ENCODE peak calls at places on chromosomes 13 and 19, in eight cellular contexts. O is psoas muscle, X is sigmoid colon, P is keratinocyte, C is AG04450, N is cardiac muscle cell, W is colonic mucosa, E is fibroblast of pulmonary artery. A is an unnamed sample.
A peak's percentile ranks its signal among the peaks of the same experiment; 100 is the strongest.

GRCh38 chr19:17576758-17577532 is 21.5 kb downstream of the COLGALT1 start:
- DNase-seq in C (no peak), E (no peak), X (no peak), N (peak; percentile 51), O (no peak), P (peak; percentile 53), W (peak; percentile 87), A (peak; percentile 73)

GRCh38 chr13:85724554-85725432 is 74.4 kb downstream of the SLITRK6 start:
- DNase-seq in E (no peak), W (no peak), N (no peak), P (no peak), X (no peak), C (peak; percentile 24), O (no peak), A (peak; percentile 40)

GRCh38 chr13:98746968-98747367 is 5.5 kb downstream of the SLC15A1 start:
- DNase-seq in N (peak; percentile 18), X (no peak), P (no peak), W (no peak), E (peak; percentile 12), C (no peak), O (no peak), A (peak; percentile 73)

GRCh38 chr13:26019241-26019640 is 32.6 kb downstream of the SHISA2 start:
- DNase-seq in E (no peak), C (no peak), O (no peak), N (no peak), X (no peak), P (no peak), W (no peak), A (no peak)

GRCh38 chr13:64688893-64689677 is 2541.1 kb downstream of the PCDH9 start:
- DNase-seq in O (no peak), E (peak; percentile 3), C (peak; percentile 36), W (no peak), P (no peak), N (no peak), X (no peak), A (peak; percentile 65)

GRCh38 chr13:52010890-52011689 is at the start of gene ATP7B:
- DNase-seq in N (peak; percentile 13), W (peak; percentile 41), X (peak; percentile 68), C (no peak), P (no peak), O (no peak), E (no peak), A (peak; percentile 10)

GRCh38 chr13:34246511-34246910 is 428.6 kb downstream of the RFC3 start:
- DNase-seq in X (no peak), E (peak; percentile 34), O (no peak), C (no peak), P (no peak), W (no peak), N (peak; percentile 22), A (peak; percentile 80)

GRCh38 chr19:28468701-28469459 is 744.1 kb downstream of the UQCRFS1 start:
- DNase-seq in O (no peak), C (no peak), X (peak; percentile 64), N (peak; percentile 40), W (peak; percentile 83), P (no peak), E (peak; percentile 25), A (peak; percentile 4)

GRCh38 chr13:100536643-100537180 is 51.9 kb downstream of the GGACT start:
- DNase-seq in O (no peak), N (no peak), X (peak; percentile 49), P (no peak), E (no peak), W (peak; percentile 15), C (no peak), A (no peak)

GRCh38 chr13:25171517-25172302 is at the start of gene AMER2:
- DNase-seq in E (peak; percentile 16), P (no peak), C (no peak), X (peak; percentile 79), W (no peak), N (peak; percentile 38), O (no peak), A (no peak)

GRCh38 chr19:10230155-10230903 is 802 bp downstream of the S1PR2 start:
- DNase-seq in X (peak; percentile 80), N (peak; percentile 75), W (peak; percentile 67), C (no peak), P (no peak), E (peak; percentile 61), O (peak; percentile 56), A (no peak)

GRCh38 chr19:8269724-8270123 is 38.4 kb downstream of the CD320 start:
- DNase-seq in N (no peak), P (no peak), C (no peak), X (no peak), W (no peak), E (no peak), O (no peak), A (no peak)

GRCh38 chr19:36775768-36776167 is 3.2 kb upstream of the ZNF850 start:
- DNase-seq in N (peak; percentile 41), P (no peak), W (no peak), O (no peak), C (no peak), X (no peak), E (no peak), A (no peak)
- H3K4me3 ChIP-seq in N (no peak overlapping the region), P (no peak overlapping the region), W (no peak overlapping the region), O (no peak overlapping the region), C (no peak overlapping the region), X (no peak overlapping the region), E (no peak overlapping the region), A (peak overlapping the region; percentile 25)

DNA sequence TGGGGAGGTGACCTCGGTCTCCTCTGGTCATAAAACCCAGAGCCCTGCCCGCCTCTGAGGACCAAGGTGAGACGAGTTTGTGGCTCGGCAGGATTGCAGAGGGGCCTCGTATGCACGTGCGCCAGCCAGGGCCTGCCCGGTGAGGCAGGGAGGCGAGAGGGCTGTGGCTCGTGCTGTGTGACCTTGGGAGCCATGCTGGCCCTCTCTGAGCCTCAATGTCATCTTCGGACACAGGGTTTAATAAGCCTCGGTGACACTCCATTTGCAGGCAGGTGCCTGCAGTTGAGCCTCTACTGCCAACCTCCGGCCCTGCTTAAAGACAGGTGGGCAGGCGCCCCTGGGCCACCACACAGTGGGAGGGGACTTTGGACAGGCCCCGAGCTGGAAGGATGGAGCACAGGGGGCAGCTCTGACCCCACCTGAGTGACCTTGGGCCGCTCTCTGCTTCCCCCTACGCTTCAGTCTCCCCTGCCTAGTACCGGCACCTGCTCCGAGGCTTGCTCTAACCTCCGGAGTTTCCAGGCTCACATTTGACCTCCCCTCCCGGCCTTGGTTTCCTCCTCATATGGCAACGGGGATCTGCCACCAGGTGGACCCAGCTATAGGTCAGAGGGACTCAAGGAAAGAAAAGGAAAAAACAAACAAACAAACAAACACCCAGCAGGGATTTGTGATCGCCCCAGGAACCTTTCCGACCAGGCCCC is 3.2 kb downstream of the ZBTB7A start:
- DNase-seq in N (no peak), C (no peak), X (no peak), W (peak; percentile 50), E (no peak), P (no peak), O (peak; percentile 22), A (no peak)
- TF ChIP-seq CTCF in N (peak; percentile 8), C (peak; percentile 15), X (no peak), W (no peak), E (peak; percentile 4), P (no peak), O (no peak), A (peak; percentile 19)

GRCh38 chr13:53015971-53016370 is 12.6 kb upstream of the OLFM4 start:
- DNase-seq in O (no peak), W (no peak), E (no peak), C (no peak), P (no peak), X (no peak), N (no peak), A (no peak)

GRCh38 chr13:53020764-53021332 is 7.8 kb upstream of the OLFM4 start:
- DNase-seq in E (no peak), N (no peak), X (no peak), W (no peak), C (no peak), P (no peak), O (no peak), A (no peak)

GRCh38 chr13:53017433-53017970 is 11.1 kb upstream of the OLFM4 start:
- DNase-seq in N (no peak), E (no peak), O (no peak), X (no peak), W (no peak), P (no peak), C (no peak), A (no peak)

GRCh38 chr13:53015044-53015443 is 13.6 kb upstream of the OLFM4 start:
- DNase-seq in X (no peak), C (no peak), P (no peak), O (no peak), N (no peak), E (no peak), W (peak; percentile 55), A (no peak)

DNA sequence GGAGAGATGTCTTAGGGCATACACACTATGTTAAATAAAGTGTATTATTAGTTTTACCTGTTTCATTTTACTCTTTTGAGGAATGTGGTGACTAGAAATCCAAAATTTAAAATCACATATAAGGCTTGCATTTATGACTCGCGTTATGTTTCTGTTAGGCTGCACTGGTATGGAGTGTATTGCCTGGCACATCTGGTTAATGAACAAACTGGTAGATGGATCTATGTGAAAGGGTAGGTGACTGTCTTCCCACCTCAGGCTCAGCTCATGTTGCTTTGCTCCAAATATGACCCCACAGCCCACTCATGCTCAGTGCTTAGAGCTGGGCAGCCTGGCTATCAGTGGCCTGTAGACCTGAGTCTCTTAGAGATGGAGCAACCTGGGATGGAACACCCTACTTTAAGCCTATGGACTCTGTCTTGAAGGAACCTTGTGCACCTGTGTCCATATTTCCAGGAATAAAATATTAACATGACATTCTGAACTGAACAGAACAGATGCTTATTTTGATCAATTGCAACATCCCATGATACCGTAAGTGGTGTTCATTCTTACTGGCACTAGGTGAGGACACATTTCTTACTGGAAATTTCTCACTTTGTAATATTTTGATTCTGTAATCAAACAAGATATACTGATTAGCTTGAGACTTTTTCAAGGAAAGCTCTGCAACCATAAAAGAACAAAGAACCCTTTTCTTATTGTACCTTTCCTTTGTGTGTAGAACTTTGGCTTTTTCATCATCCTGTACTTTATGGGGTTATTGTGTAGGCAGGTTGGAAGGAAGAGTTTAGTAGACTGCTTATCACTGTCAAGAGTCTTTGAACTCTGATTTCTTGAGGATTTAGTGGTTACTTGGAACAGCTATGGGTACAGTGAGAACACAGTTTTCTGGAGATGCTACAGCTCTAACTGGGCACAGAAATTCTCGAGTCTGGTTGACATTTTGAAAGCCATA is 9.6 kb upstream of the OLFM4 start:
- DNase-seq in C (no peak), O (no peak), X (no peak), N (no peak), P (no peak), W (no peak), E (no peak), A (no peak)
- H3K4me3 ChIP-seq in C (no peak overlapping the region), O (no peak overlapping the region), X (no peak overlapping the region), N (no peak overlapping the region), P (no peak overlapping the region), W (no peak overlapping the region), E (no peak overlapping the region), A (no peak overlapping the region)

DNA sequence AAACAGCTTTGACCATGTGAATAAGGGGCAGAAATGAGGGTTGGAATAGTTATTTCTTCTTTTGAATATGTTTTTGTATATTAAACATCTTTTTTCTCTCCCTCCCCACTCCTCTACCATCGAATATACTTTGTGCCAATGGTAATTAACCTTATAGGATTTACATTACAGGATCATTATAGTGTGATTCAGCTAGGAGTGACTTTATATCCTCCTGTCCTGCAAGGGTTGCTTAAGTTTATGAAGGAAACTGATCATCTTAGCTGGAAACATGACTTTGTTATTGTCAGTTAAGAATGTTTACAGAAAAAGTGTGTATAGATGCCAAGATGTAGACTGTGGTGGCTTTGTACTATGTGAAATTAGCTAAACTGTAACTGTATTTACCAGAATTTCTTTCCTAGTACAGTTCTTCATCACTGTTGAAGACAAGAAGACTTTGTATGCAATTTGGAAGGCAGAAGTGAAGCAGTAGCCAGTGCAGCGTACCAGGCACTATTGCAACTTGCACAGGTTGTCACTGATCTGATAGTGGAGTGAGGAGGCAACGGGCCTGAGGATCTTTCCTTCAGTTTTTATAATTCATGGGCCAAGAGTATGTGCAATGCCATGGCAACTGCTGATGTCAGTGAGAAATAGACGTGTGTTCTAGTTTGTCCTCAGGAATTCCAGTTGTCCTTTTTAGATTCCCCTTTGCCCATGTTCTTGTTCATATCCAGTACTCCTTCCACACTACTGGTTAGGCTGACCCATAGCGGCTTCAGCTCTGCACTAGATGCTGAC is 8.2 kb upstream of the PAN3 start:
- DNase-seq in W (no peak), P (no peak), C (no peak), O (no peak), N (peak; percentile 33), E (peak; percentile 31), X (no peak), A (no peak)
- TF ChIP-seq CTCF in W (no peak), P (no peak), C (no peak), O (no peak), N (no peak), E (no peak), X (no peak), A (no peak)

A was measured in epithelial cell of esophagus.